ENCODE peak calls at places on chromosomes 2 and 18, in ten cellular contexts. X is tibial nerve, C is adrenal gland, U is H54, N is A549, L is suprapubic skin, F is esophagus squamous epithelium, T is transverse colon, G is testis, S is IMR-90. Q is an unnamed sample.

GRCh38 chr2:224909885-224910517 is 132.3 kb downstream of the DOCK10 start:
- DNase-seq in X (peak; percentile 69), C (peak; percentile 87), U (no peak), N (peak; percentile 41), L (peak; percentile 81), F (no peak), T (no peak), G (peak; percentile 58), S (peak; percentile 73), Q (no peak)

GRCh38 chr18:59109375-59109774 is 30.3 kb upstream of the SEC11C start:
- DNase-seq in X (no peak), C (no peak), U (no peak), N (no peak), L (no peak), F (no peak), T (no peak), G (no peak), S (no peak), Q (no peak)

GRCh38 chr18:66560092-66560491 is 43.8 kb downstream of the CDH19 start:
- DNase-seq in X (peak; percentile 38), C (peak; percentile 24), U (no peak), N (no peak), L (no peak), F (no peak), T (no peak), G (peak; percentile 31), S (no peak), Q (no peak)

GRCh38 chr2:216516730-216517350 is 18.2 kb downstream of the RPL37A start:
- DNase-seq in X (no peak), C (no peak), U (no peak), N (peak; percentile 62), L (no peak), F (no peak), T (no peak), G (no peak), S (peak; percentile 74), Q (no peak)

GRCh38 chr2:9211496-9211895 is 4.9 kb downstream of the ASAP2 start:
- DNase-seq in X (no peak), C (no peak), U (no peak), N (no peak), L (peak; percentile 71), F (no peak), T (no peak), G (no peak), S (no peak), Q (no peak)

GRCh38 chr2:193847140-193847539 is 1652.4 kb upstream of the TMEFF2 start:
- DNase-seq in X (no peak), C (no peak), U (no peak), N (no peak), L (no peak), F (no peak), T (no peak), G (no peak), S (no peak), Q (no peak)

GRCh38 chr2:217816396-217816869 is 186.4 kb downstream of the TNS1 start:
- DNase-seq in X (peak; percentile 45), C (peak; percentile 63), U (no peak), N (no peak), L (no peak), F (no peak), T (no peak), G (no peak), S (peak; percentile 46), Q (no peak)

GRCh38 chr18:11974741-11975325 is 6.5 kb upstream of the IMPA2 start:
- DNase-seq in X (no peak), C (no peak), U (no peak), N (no peak), L (no peak), F (no peak), T (no peak), G (no peak), S (no peak), Q (no peak)

GRCh38 chr2:202269585-202269984 is 4.0 kb downstream of the NOP58 start:
- DNase-seq in X (no peak), C (no peak), U (no peak), N (no peak), L (peak; percentile 20), F (no peak), T (no peak), G (no peak), S (no peak), Q (no peak)

GRCh38 chr18:7116832-7117389 is 686 bp downstream of the LAMA1 start:
- DNase-seq in X (no peak), C (no peak), U (no peak), N (no peak), L (no peak), F (no peak), T (no peak), G (no peak), S (no peak), Q (no peak)

GRCh38 chr2:12534646-12535263 is 182.0 kb upstream of the TRIB2 start:
- DNase-seq in X (no peak), C (no peak), U (no peak), N (no peak), L (no peak), F (no peak), T (no peak), G (no peak), S (peak; percentile 97), Q (no peak)

DNA sequence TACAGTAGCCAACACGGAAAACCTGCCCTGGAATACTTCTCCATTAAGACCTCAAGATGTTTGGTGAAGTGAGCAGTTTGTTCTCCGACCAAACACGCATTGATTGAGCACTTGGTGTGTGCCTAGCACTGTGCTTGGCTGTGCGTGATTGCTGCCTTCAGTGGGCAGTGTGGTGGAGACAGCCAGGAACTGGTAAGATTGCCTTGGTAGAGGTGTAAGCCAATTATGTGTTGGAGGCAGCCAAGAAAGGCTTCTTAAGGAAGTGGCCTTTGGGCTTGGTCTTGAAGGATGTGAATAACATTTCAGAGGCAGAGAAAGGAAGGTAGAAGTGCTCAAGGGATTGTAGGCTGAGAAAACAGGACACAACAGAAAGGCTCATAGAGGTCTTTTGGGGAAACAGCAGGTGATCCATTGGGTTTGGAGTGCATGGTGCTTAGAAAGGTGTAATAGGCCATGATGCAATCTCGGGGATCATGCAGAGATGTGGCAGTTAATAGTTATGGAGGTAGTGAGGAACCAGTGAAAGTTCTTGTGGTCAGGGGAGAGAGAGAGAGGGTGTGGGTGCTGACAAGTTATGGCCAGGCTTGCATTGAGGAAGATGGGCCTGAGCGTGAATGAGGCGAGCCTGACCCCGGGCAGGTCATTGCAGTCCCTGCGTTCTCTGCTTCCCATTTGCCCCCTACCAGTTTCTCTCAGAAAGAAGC is 6.3 kb downstream of the B3GNT2 start:
- DNase-seq in X (no peak), C (no peak), U (no peak), N (no peak), L (no peak), F (no peak), T (no peak), G (no peak), S (no peak), Q (no peak)
- TF ChIP-seq POLR2A in X (no peak), C (no peak), U (no peak), N (no peak), L (no peak), F (no peak), T (no peak), G (no peak), S (no peak), Q (peak; percentile 46)

GRCh38 chr18:55119434-55119833 is 160.2 kb upstream of the CCDC68 start:
- DNase-seq in X (no peak), C (no peak), U (no peak), N (no peak), L (no peak), F (no peak), T (no peak), G (no peak), S (no peak), Q (no peak)

GRCh38 chr18:55114856-55115255 is 155.6 kb upstream of the CCDC68 start:
- DNase-seq in X (no peak), C (no peak), U (no peak), N (no peak), L (no peak), F (no peak), T (no peak), G (no peak), S (no peak), Q (no peak)

GRCh38 chr18:55113800-55114199 is 154.5 kb upstream of the CCDC68 start:
- DNase-seq in X (no peak), C (no peak), U (no peak), N (no peak), L (no peak), F (no peak), T (no peak), G (no peak), S (no peak), Q (no peak)

GRCh38 chr18:55115606-55116005 is 156.3 kb upstream of the CCDC68 start:
- DNase-seq in X (no peak), C (no peak), U (no peak), N (no peak), L (no peak), F (no peak), T (no peak), G (no peak), S (peak; percentile 32), Q (no peak)

GRCh38 chr18:55116855-55117254 is 157.6 kb upstream of the CCDC68 start:
- DNase-seq in X (no peak), C (no peak), U (no peak), N (no peak), L (no peak), F (no peak), T (no peak), G (no peak), S (no peak), Q (no peak)
- TF ChIP-seq POLR2A in X (no peak), C (no peak), U (no peak), N (no peak), L (no peak), F (no peak), T (no peak), G (no peak), S (no peak), Q (no peak)

DNA sequence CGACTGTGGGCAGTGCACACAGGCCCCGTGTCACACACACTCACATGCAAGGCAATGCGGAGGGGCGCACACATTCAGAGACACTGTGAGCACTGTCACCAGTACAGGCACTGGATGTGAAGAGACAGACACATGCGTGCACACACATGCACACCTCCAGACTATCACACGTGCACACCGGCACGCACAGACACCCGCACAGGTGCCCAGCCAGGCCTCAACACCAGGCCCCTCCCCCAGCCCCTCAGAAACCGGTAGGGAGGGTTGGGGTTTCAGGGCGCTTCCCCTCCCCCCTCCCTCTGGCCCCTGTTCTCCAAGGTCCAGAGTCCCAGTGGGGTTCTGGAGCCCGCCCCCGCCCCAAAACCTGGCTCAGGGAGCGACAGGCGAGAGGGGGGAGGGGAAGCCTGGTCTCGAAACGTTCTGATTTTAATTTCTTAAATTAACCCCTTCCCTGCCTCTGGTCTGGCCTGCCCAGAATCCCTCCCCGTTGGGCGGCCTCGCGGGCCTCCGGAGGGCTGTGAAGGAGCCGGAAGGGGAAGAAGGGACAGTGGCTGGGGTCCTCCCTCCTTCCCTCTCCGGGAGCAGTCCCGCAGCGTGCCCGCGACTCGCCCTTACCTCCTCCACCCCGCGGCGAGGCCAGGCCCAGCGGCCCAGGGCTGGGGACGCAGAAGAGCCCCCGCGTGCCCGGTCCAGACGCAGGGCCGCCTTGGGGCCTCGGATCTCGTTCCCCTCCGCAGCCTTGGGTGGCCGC is 558 bp downstream of the FBXO41 start:
- DNase-seq in X (no peak), C (no peak), U (no peak), N (no peak), L (no peak), F (no peak), T (no peak), G (no peak), S (no peak), Q (no peak)
- TF ChIP-seq POLR2A in X (no peak), C (no peak), U (no peak), N (no peak), L (no peak), F (no peak), T (no peak), G (no peak), S (no peak), Q (peak; percentile 35)

GRCh38 chr2:29389686-29390085 is 274.5 kb downstream of the CLIP4 start:
- DNase-seq in X (no peak), C (no peak), U (no peak), N (no peak), L (no peak), F (no peak), T (no peak), G (no peak), S (no peak), Q (no peak)
- TF ChIP-seq POLR2A in X (no peak), C (no peak), U (no peak), N (no peak), L (no peak), F (no peak), T (no peak), G (no peak), S (no peak), Q (no peak)